ENCODE peak calls at places on chromosomes 7 and 10, in seven cellular contexts. Z is cardiac muscle cell, B is neural progenitor cell, M is brain microvascular endothelial cell, E is HCT116, I is fibroblast of pulmonary artery, V is AG04450. J is an unnamed sample.

GRCh38 chr10:31704195-31704594 is 224.4 kb downstream of the ARHGAP12 start:
- DNase-seq in Z (no peak), B (no peak), M (no peak), E (no peak), I (no peak), V (no peak), J (no peak)

GRCh38 chr10:131094406-131095108 is 217.0 kb downstream of the TCERG1L start:
- DNase-seq in Z (no peak), B (no peak), M (no peak), E (peak), I (no peak), V (no peak), J (no peak)

GRCh38 chr7:20798081-20798693 is 11.5 kb upstream of the SP8 start:
- DNase-seq in Z (peak), B (peak), M (no peak), E (peak), I (no peak), V (no peak), J (no peak)

GRCh38 chr7:79055722-79056415 is 397.6 kb downstream of the MAGI2 start:
- DNase-seq in Z (no peak), B (no peak), M (peak), E (peak), I (peak), V (no peak), J (no peak)

GRCh38 chr7:17530741-17531417 is 232.4 kb downstream of the AHR start:
- DNase-seq in Z (no peak), B (peak), M (no peak), E (peak), I (peak), V (no peak), J (no peak)

GRCh38 chr7:96174812-96175211 is 147.1 kb downstream of the SLC25A13 start:
- DNase-seq in Z (no peak), B (no peak), M (no peak), E (no peak), I (no peak), V (no peak), J (no peak)

GRCh38 chr7:149860821-149861727 is 12.7 kb upstream of the ATP6V0E2 start:
- DNase-seq in Z (peak), B (peak), M (no peak), E (no peak), I (no peak), V (no peak), J (no peak)

GRCh38 chr7:96591900-96592676 is 117.6 kb downstream of the SEM1 start:
- DNase-seq in Z (no peak), B (peak), M (no peak), E (no peak), I (no peak), V (no peak), J (no peak)

GRCh38 chr10:68816796-68817412 is 10.4 kb upstream of the STOX1 start:
- DNase-seq in Z (no peak), B (no peak), M (no peak), E (no peak), I (no peak), V (no peak), J (no peak)

GRCh38 chr7:128115821-128116723 is 84.8 kb upstream of the LRRC4 start:
- DNase-seq in Z (no peak), B (no peak), M (no peak), E (no peak), I (no peak), V (no peak), J (no peak)

GRCh38 chr10:102283488-102283887 is 38.2 kb downstream of the GBF1 start:
- DNase-seq in Z (no peak), B (no peak), M (no peak), E (no peak), I (no peak), V (no peak), J (no peak)

GRCh38 chr7:116195451-116195850 is 14.9 kb upstream of the TES start:
- DNase-seq in Z (no peak), B (no peak), M (peak), E (no peak), I (peak), V (no peak), J (no peak)

GRCh38 chr10:90222372-90222771 is 521.0 kb downstream of the KIF20B start:
- DNase-seq in Z (no peak), B (no peak), M (peak), E (peak), I (peak), V (peak), J (peak)

GRCh38 chr10:104255244-104255981 is 721 bp downstream of the GSTO1 start:
- DNase-seq in Z (no peak), B (peak), M (peak), E (no peak), I (peak), V (peak), J (peak)

GRCh38 chr7:144656960-144657359 is 178.9 kb downstream of the TPK1 start:
- DNase-seq in Z (peak), B (peak), M (no peak), E (no peak), I (no peak), V (no peak), J (no peak)

GRCh38 chr10:70223728-70224127 is 9.5 kb downstream of the PPA1 start:
- DNase-seq in Z (no peak), B (no peak), M (no peak), E (no peak), I (peak), V (no peak), J (no peak)

GRCh38 chr7:135584362-135585353 is 26.9 kb downstream of the NUP205 start:
- DNase-seq in Z (no peak), B (no peak), M (no peak), E (no peak), I (peak), V (no peak), J (no peak)

GRCh38 chr7:31550432-31550831 is 36.5 kb downstream of the ITPRID1 start:
- DNase-seq in Z (no peak), B (no peak), M (no peak), E (no peak), I (no peak), V (no peak), J (no peak)

GRCh38 chr7:49926720-49927119 is 153.3 kb downstream of the VWC2 start:
- DNase-seq in Z (no peak), B (no peak), M (no peak), E (no peak), I (no peak), V (no peak), J (no peak)

GRCh38 chr7:128005117-128005516 is 26.1 kb downstream of the LRRC4 start:
- DNase-seq in Z (no peak), B (no peak), M (no peak), E (no peak), I (no peak), V (no peak), J (no peak)

GRCh38 chr7:16509829-16510228 is 16.8 kb upstream of the LRRC72 start:
- DNase-seq in Z (no peak), B (no peak), M (no peak), E (no peak), I (no peak), V (no peak), J (no peak)

GRCh38 chr7:85750454-85750949 is 563.6 kb upstream of the SEMA3D start:
- DNase-seq in Z (peak), B (peak), M (peak), E (peak), I (peak), V (no peak), J (no peak)

GRCh38 chr7:55432937-55433784 is 68.0 kb downstream of the LANCL2 start:
- DNase-seq in Z (peak), B (peak), M (no peak), E (peak), I (peak), V (no peak), J (no peak)

GRCh38 chr10:42979730-42980467 is 97.0 kb upstream of the RET start:
- DNase-seq in Z (no peak), B (no peak), M (no peak), E (no peak), I (no peak), V (no peak), J (no peak)

GRCh38 chr10:96676272-96677112 is 43.8 kb downstream of the PIK3AP1 start:
- DNase-seq in Z (no peak), B (no peak), M (no peak), E (no peak), I (no peak), V (no peak), J (no peak)

GRCh38 chr7:155205368-155206285 is 92.1 kb upstream of the INSIG1 start:
- DNase-seq in Z (no peak), B (peak), M (peak), E (peak), I (peak), V (peak), J (peak)
- H3K4me3 ChIP-seq in Z (no peak), B (no peak), M (peak), E (peak), I (peak), V (peak), J (peak)

DNA sequence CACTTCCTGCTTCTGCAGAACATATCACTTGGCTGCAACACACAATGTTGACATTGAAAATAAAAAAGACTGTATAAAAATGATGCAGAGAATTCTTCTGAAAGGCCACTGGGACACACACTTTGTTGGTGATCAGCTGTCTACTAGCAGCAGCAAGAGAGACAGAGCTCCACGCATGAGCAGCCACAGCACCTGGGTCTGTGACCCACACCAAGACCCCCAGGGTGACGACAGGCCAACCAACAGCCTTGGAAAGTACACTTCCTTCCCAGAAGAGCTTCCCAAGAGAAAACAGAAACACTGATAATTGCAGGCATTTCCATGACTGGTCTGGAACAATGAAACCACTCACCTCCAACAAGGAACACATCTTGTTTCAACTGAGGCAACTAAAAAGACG is 239.0 kb downstream of the DIP2C start:
- DNase-seq in Z (no peak), B (no peak), M (no peak), E (no peak), I (no peak), V (no peak), J (no peak)
- H3K4me3 ChIP-seq in Z (no peak), B (no peak), M (no peak), E (no peak), I (no peak), V (no peak), J (no peak)

GRCh38 chr10:117927871-117928270 is 118.9 kb downstream of the RAB11FIP2 start:
- DNase-seq in Z (no peak), B (no peak), M (no peak), E (no peak), I (no peak), V (no peak), J (no peak)

GRCh38 chr10:117926491-117926890 is 120.2 kb downstream of the RAB11FIP2 start:
- DNase-seq in Z (no peak), B (no peak), M (no peak), E (no peak), I (peak), V (no peak), J (no peak)

GRCh38 chr10:117927334-117927733 is 119.4 kb downstream of the RAB11FIP2 start:
- DNase-seq in Z (no peak), B (no peak), M (no peak), E (no peak), I (no peak), V (no peak), J (no peak)

GRCh38 chr10:117931078-117931477 is 115.7 kb downstream of the RAB11FIP2 start:
- DNase-seq in Z (no peak), B (no peak), M (no peak), E (no peak), I (no peak), V (no peak), J (no peak)

GRCh38 chr10:117929321-117930067 is 117.2 kb downstream of the RAB11FIP2 start:
- DNase-seq in Z (peak), B (peak), M (no peak), E (no peak), I (no peak), V (no peak), J (no peak)
- H3K4me3 ChIP-seq in Z (no peak), B (no peak), M (no peak), E (no peak), I (no peak), V (no peak), J (no peak)

DNA sequence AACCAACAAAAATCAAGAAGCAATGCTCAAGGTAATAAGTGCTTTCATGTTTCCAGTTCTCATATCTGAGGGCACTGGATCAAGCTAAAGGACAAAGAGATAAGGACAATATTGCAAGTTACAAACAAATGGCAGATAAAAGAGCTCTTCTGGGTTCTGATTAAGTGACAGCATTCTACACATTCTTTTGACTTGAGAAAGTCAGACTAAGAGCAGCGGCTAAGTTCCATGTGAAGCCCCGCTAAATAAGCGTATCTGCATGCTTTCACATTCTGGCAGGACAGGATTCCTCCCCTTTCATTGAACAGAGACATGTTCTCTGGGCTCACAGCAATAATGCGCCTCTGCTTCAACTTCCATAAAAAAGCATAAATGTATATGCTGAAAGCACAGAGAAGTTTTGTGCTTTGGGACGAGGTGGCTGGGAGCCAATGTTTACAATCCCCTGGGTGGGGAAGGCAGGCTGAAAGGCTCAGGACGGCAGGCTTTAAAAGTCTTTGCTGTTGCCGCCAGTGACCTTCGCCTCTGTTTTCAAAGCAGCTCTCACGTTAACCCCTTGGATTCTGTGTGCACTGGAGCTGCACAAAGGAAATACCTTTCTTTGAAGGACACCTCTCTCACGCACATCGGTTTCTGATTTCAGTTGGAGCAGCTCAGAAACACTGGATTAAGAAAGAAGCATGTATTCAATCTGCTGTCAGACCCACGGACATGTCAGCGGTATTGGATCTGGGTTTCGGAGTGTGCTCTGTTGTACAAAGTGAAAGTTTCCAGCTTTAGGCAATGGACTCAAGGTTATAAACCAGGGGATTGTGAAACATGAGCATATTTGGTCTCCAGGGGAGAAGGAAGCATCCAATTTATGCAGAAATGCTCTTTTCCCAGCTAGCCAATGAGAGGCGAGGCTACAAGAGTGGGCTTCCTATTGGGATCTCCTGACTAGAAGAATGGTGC is 105.4 kb upstream of the FAM133B start:
- DNase-seq in Z (peak), B (peak), M (peak), E (peak), I (peak), V (peak), J (peak)
- H3K4me3 ChIP-seq in Z (peak), B (peak), M (peak), E (peak), I (peak), V (peak), J (peak)

DNA sequence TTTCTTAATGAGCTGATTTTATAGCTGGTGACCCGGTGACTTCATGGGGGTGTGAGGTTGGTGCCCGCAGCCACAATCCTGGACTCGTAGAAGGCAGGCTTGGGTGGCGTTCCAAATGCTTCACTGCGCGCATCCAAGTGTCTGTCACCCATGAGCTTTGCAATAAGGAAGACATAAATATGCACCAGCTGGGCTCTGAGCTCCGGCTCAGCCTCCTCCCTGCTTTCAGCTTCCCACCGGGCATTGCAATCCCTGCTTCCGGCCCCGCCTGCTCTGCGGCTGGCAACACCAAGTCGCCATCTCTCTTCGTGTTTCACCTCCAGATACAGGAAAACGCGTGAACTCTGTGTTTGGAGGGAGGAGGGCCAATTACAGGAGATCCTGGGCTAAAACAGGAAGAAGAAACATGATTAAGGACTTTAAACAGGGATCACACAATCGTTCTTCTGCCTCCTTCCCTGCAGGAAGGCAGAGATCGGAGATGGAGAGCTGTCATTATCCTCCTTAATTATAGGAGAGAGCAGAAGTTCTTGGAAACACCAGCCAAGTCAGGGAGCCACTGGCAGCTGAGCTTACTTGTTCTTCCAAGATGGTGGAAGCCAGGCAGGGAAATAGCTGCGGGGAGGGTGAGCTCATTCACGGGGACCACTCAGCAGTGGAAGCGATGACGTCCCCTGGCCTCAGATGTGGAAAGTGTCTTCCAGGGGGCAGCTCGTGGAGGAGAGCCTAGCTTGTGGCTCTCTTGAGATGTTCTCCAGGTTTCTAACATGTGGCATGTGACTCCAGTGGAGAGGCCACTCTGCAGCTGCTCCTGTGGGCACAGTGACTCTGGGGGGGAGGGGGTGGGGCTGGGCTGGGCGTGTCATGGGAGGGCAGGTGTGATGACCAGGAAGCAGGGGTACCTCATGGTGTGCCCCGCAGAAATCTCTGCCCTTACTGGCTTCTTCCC is 134.9 kb downstream of the CAMK1D start:
- DNase-seq in Z (no peak), B (no peak), M (no peak), E (no peak), I (no peak), V (no peak), J (no peak)
- H3K4me3 ChIP-seq in Z (no peak), B (no peak), M (no peak), E (no peak), I (no peak), V (no peak), J (no peak)